ENCODE peak calls at places on chromosomes 11 and 22, in six cellular contexts. T, A, X, H, L and S are unnamed samples.

GRCh38 chr11:118530683-118531596 is at the start of gene TMEM25:
- DNase-seq in T (peak), A (no peak), X (peak), H (no peak), L (peak), S (no peak)

GRCh38 chr11:62678433-62678769 is 472 bp downstream of the UBXN1 start:
- DNase-seq in T (no peak), A (no peak), X (no peak), H (no peak), L (no peak), S (no peak)

GRCh38 chr11:35553831-35554230 is 28.4 kb upstream of the PAMR1 start:
- DNase-seq in T (no peak), A (peak), X (peak), H (no peak), L (no peak), S (peak)

GRCh38 chr22:45554040-45554406 is 51.3 kb downstream of the FBLN1 start:
- DNase-seq in T (no peak), A (no peak), X (no peak), H (no peak), L (no peak), S (no peak)

GRCh38 chr11:9838961-9839360 is 175.1 kb downstream of the SWAP70 start:
- DNase-seq in T (no peak), A (no peak), X (peak), H (peak), L (no peak), S (no peak)

GRCh38 chr22:28873183-28873964 is 10.0 kb upstream of the ZNRF3 start:
- DNase-seq in T (no peak), A (no peak), X (no peak), H (no peak), L (no peak), S (no peak)

GRCh38 chr11:96054870-96055705 is 131.2 kb upstream of the MTMR2 start:
- DNase-seq in T (no peak), A (no peak), X (peak), H (no peak), L (no peak), S (no peak)

GRCh38 chr11:126082251-126083109 is 19.8 kb upstream of the CDON start:
- DNase-seq in T (no peak), A (no peak), X (no peak), H (no peak), L (no peak), S (no peak)

GRCh38 chr11:57348636-57349323 is 10.6 kb downstream of the P2RX3 start:
- DNase-seq in T (no peak), A (no peak), X (no peak), H (no peak), L (no peak), S (no peak)

GRCh38 chr11:20097319-20098221 is 62.7 kb downstream of the DBX1 start:
- DNase-seq in T (no peak), A (peak), X (peak), H (peak), L (no peak), S (peak)

GRCh38 chr11:36009469-36009868 is 65.6 kb downstream of the LDLRAD3 start:
- DNase-seq in T (no peak), A (peak), X (peak), H (peak), L (no peak), S (no peak)

GRCh38 chr11:118882489-118882888 is 1.2 kb upstream of the CXCR5 start:
- DNase-seq in T (no peak), A (no peak), X (no peak), H (no peak), L (no peak), S (no peak)

GRCh38 chr11:62726156-62727006 is 876 bp downstream of the HNRNPUL2 start:
- DNase-seq in T (no peak), A (no peak), X (no peak), H (no peak), L (no peak), S (no peak)

GRCh38 chr11:14183973-14184372 is 175.0 kb downstream of the RRAS2 start:
- DNase-seq in T (no peak), A (no peak), X (no peak), H (no peak), L (no peak), S (no peak)

GRCh38 chr11:862028-862703 is 19.5 kb downstream of the TSPAN4 start:
- DNase-seq in T (peak), A (no peak), X (no peak), H (no peak), L (no peak), S (no peak)

GRCh38 chr11:614583-615452 is 932 bp downstream of the IRF7 start:
- DNase-seq in T (peak), A (no peak), X (no peak), H (no peak), L (peak), S (no peak)

GRCh38 chr11:55726715-55727324 is 46.4 kb upstream of the OR5D13 start:
- DNase-seq in T (no peak), A (no peak), X (no peak), H (no peak), L (no peak), S (no peak)

GRCh38 chr11:45270946-45271345 is 15.2 kb downstream of the SYT13 start:
- DNase-seq in T (no peak), A (no peak), X (no peak), H (no peak), L (no peak), S (no peak)

GRCh38 chr11:45269678-45270077 is 16.5 kb downstream of the SYT13 start:
- DNase-seq in T (no peak), A (no peak), X (no peak), H (no peak), L (no peak), S (no peak)

GRCh38 chr11:45275823-45276222 is 10.3 kb downstream of the SYT13 start:
- DNase-seq in T (no peak), A (no peak), X (no peak), H (no peak), L (no peak), S (peak)

GRCh38 chr11:45273509-45273908 is 12.6 kb downstream of the SYT13 start:
- DNase-seq in T (no peak), A (no peak), X (no peak), H (no peak), L (no peak), S (no peak)

GRCh38 chr11:45272701-45273100 is 13.4 kb downstream of the SYT13 start:
- DNase-seq in T (no peak), A (no peak), X (no peak), H (no peak), L (no peak), S (no peak)
- H3K4me3 ChIP-seq in T (no peak), A (no peak), X (no peak), H (no peak), L (no peak), S (no peak)

DNA sequence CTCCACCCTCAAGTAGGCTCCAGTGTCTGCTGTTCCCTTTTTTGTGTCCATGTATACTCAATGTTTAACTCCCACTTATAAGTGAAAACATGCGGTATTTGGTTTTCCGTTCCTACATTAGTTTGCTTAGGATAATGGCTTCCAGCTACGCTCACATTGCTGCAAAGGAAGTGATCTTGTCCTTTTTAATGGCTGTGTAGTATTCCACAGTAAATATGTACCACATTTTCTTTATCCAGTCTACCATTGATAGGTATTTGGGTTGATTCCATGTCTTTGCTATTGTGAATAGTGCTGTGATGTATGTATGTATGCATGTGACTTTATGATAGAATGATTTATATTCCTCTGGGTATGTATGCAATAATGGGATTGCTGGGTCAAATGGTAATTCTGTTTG is 144.6 kb downstream of the BRD1 start:
- DNase-seq in T (no peak), A (no peak), X (no peak), H (no peak), L (no peak), S (no peak)
- H3K4me3 ChIP-seq in T (no peak), A (no peak), X (no peak), H (no peak), L (no peak), S (no peak)

GRCh38 chr11:77470504-77470903 is 3.4 kb downstream of the PAK1 start:
- DNase-seq in T (no peak), A (no peak), X (no peak), H (no peak), L (no peak), S (no peak)

GRCh38 chr11:77467993-77468392 is 5.9 kb downstream of the PAK1 start:
- DNase-seq in T (no peak), A (no peak), X (no peak), H (no peak), L (no peak), S (peak)

GRCh38 chr11:77470971-77471370 is 2.9 kb downstream of the PAK1 start:
- DNase-seq in T (no peak), A (no peak), X (no peak), H (no peak), L (no peak), S (no peak)

GRCh38 chr11:77468527-77468926 is 5.4 kb downstream of the PAK1 start:
- DNase-seq in T (no peak), A (no peak), X (no peak), H (no peak), L (no peak), S (no peak)

DNA sequence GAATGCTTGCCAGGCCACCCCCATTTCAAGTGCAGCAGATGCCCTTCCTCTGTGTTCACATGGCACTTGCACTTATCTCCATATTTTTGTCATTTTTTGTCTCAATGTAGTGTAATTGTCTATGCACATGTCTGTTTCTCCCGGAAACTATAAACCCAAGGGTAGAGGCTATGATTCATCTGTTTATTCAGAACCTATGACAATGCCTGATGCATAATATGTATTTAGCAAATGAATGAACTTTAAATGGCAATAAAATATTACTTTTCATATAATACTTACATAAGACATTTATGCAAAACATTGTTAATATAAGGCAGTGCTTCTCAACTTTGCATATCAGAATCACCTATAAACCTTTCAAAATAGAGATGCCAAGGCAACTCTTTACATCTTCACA is 6.7 kb downstream of the PAK1 start:
- DNase-seq in T (no peak), A (no peak), X (no peak), H (no peak), L (no peak), S (no peak)
- H3K4me3 ChIP-seq in T (no peak), A (no peak), X (no peak), H (no peak), L (no peak), S (no peak)

DNA sequence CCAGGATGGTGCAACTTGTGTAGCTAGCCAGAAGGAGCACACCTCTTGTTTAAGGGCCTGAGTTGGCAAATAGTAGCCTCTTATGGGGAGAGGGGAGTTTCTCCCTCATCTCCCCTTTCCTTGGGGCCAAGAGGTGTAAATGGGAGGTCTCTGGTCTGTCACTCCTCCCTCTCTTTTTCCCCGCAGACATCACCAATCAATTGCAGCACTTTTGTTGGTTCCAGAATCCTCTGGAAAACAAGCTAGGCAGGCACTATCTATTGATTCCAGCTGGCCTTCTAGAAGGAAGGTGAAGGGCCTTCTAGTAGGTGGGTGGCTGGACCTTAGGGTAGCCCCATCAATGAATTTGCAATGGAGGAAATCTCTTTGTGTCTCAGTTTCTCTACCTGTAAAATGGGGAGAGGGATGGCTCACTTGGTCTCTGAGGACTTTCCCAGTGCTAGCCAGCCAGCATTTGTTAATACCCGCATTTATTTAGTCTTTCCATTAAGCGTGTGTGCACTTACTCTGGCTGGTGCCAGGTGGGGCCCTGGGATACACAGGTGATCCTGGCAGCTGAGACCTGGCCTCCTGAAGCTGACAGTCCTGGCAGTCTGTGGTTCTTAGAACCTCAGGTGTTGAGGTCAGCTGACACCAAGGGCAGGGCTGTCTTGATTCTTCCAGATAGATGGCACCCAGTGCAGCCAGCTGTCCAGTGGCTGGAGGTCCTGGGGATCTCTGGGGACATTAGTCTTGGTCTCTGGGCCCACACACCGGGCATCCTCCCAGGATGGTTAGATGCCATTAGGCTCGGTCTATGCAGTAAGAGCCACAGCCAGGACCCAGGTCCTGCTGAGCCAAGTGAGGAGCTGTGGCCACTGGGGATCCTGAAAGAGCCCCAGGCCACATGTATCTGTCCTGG is 51.7 kb downstream of the TSPAN18 start:
- DNase-seq in T (no peak), A (no peak), X (no peak), H (no peak), L (no peak), S (no peak)
- H3K4me3 ChIP-seq in T (no peak), A (no peak), X (no peak), H (no peak), L (no peak), S (no peak)

GRCh38 chr11:89321401-89321800 is 143.7 kb downstream of the TYR start:
- DNase-seq in T (no peak), A (no peak), X (no peak), H (no peak), L (no peak), S (no peak)
- H3K4me3 ChIP-seq in T (no peak), A (no peak), X (no peak), H (no peak), L (no peak), S (no peak)

GRCh38 chr11:3866206-3866605 is 10.7 kb downstream of the STIM1 start:
- DNase-seq in T (no peak), A (no peak), X (no peak), H (no peak), L (no peak), S (no peak)
- H3K4me3 ChIP-seq in T (no peak), A (no peak), X (no peak), H (no peak), L (no peak), S (no peak)

DNA sequence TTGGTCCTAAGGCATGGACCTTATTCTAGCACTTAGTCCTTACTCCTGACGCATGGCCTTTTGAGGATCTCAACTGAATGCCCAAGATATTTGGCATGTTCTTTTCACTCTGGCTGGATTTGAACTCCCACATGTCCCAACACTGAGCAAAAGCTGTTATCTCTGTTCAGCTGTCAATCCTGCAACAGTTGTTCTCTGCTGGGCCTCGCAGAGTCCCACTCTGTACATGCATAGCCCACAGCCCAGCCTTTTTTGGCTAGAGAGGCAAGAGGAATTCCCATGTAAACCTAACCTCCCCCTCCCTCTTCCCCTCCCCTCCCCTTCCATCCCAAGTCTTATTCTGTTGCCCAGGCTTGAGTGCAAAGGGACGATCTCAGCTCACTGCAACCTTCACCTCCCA is 21.8 kb upstream of the DRG1 start:
- DNase-seq in T (no peak), A (no peak), X (no peak), H (no peak), L (no peak), S (no peak)
- H3K4me3 ChIP-seq in T (no peak), A (no peak), X (no peak), H (no peak), L (no peak), S (no peak)